ENCODE peak calls at places on chromosomes 7 and 10, in six cellular contexts. C is prostate gland, O is body of pancreas, D is ovary, U is lower lobe of right lung, E is breast epithelium. R is an unnamed sample. For H3K27me3, the result is how much of the 10 kb centered on the place peaks cover.

GRCh38 chr7:36405409-36405803 is 15.7 kb downstream of the ANLN start:
- DNase-seq in C (no peak), O (no peak), D (no peak), U (no peak), E (no peak), R (no peak)

GRCh38 chr7:116544488-116544887 is 19.7 kb downstream of the CAV1 start:
- DNase-seq in C (no peak), O (no peak), D (no peak), U (no peak), E (no peak), R (no peak)

GRCh38 chr7:108525327-108525984 is 479 bp downstream of the PNPLA8 start:
- DNase-seq in C (no peak), O (peak), D (no peak), U (no peak), E (no peak), R (no peak)

GRCh38 chr10:49290131-49290530 is 8.8 kb upstream of the C10orf71 start:
- DNase-seq in C (no peak), O (no peak), D (no peak), U (no peak), E (no peak), R (no peak)

GRCh38 chr7:123324283-123324682 is 124.5 kb upstream of the SLC13A1 start:
- DNase-seq in C (no peak), O (no peak), D (no peak), U (no peak), E (no peak), R (no peak)

GRCh38 chr7:134695321-134695860 is 48.7 kb downstream of the BPGM start:
- DNase-seq in C (no peak), O (no peak), D (peak), U (no peak), E (no peak), R (no peak)

GRCh38 chr7:151431281-151431767 is 8.6 kb downstream of the CRYGN start:
- DNase-seq in C (no peak), O (no peak), D (peak), U (no peak), E (no peak), R (no peak)

GRCh38 chr7:134460000-134460399 is 1.1 kb upstream of the AKR1B1 start:
- DNase-seq in C (no peak), O (no peak), D (no peak), U (no peak), E (no peak), R (no peak)

GRCh38 chr7:10300557-10300956 is 673.1 kb upstream of the PHF14 start:
- DNase-seq in C (no peak), O (peak), D (no peak), U (no peak), E (no peak), R (no peak)

GRCh38 chr7:133290676-133291332 is 37.9 kb downstream of the EXOC4 start:
- DNase-seq in C (no peak), O (no peak), D (no peak), U (no peak), E (no peak), R (no peak)

GRCh38 chr10:60845038-60845437 is 66.8 kb downstream of the CDK1 start:
- DNase-seq in C (no peak), O (no peak), D (no peak), U (no peak), E (no peak), R (no peak)

GRCh38 chr10:11401314-11402222 is 209.9 kb downstream of the USP6NL start:
- DNase-seq in C (no peak), O (no peak), D (no peak), U (no peak), E (no peak), R (no peak)

GRCh38 chr7:137169282-137169698 is 174.2 kb downstream of the PTN start:
- DNase-seq in C (peak), O (peak), D (no peak), U (no peak), E (no peak), R (no peak)

GRCh38 chr7:5607958-5608656 is 173.4 kb downstream of the RNF216 start:
- DNase-seq in C (no peak), O (no peak), D (no peak), U (no peak), E (no peak), R (no peak)

GRCh38 chr7:38318803-38319416 is 45.5 kb upstream of the TARP start:
- DNase-seq in C (peak), O (peak), D (no peak), U (no peak), E (no peak), R (no peak)

GRCh38 chr10:34650156-34650555 is 164.9 kb downstream of the PARD3 start:
- DNase-seq in C (no peak), O (no peak), D (no peak), U (no peak), E (no peak), R (no peak)

GRCh38 chr10:121681171-121681752 is 83.0 kb upstream of the FGFR2 start:
- DNase-seq in C (no peak), O (no peak), D (no peak), U (no peak), E (no peak), R (no peak)
- H3K27ac ChIP-seq in C (peak), O (no peak), D (no peak), U (no peak), E (no peak), R (no peak)

GRCh38 chr10:101029520-101030309 is 1.2 kb downstream of the PDZD7 start:
- DNase-seq in C (no peak), O (no peak), D (no peak), U (no peak), E (no peak), R (no peak)
- TF ChIP-seq CTCF in C (no peak), O (no peak), D (no peak), U (no peak), E (no peak), R (no peak)

DNA sequence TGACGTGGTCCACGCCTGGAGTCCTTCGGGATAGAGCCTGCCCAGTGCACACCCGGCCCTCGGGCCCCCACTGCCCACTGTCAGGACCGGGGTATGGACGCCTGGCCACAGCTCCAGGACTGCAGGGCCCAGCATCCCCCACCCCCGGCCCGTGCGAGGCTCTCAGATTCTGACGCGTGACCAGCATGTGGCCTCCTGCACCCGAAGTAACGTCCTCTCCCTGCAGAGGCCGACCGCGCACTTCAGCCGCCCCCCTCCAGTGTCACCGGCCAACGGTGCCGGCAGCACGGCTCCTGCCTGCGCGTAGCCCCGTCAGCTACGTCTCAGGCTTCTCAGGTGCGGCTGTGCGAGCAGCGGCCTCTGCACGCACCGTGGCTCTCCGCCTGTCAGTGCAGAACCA is 40.2 kb upstream of the ADGRA1 start:
- DNase-seq in C (no peak), O (no peak), D (no peak), U (no peak), E (no peak), R (no peak)
- H3K27me3 ChIP-seq in C (under half), O (under half), D (under half), U (under half), E (under half), R (under half)

GRCh38 chr7:55518836-55519235 is 53.5 kb downstream of the VOPP1 start:
- DNase-seq in C (no peak), O (no peak), D (no peak), U (no peak), E (no peak), R (peak)
- H3K27ac ChIP-seq in C (no peak), O (no peak), D (no peak), U (no peak), E (no peak), R (no peak)

DNA sequence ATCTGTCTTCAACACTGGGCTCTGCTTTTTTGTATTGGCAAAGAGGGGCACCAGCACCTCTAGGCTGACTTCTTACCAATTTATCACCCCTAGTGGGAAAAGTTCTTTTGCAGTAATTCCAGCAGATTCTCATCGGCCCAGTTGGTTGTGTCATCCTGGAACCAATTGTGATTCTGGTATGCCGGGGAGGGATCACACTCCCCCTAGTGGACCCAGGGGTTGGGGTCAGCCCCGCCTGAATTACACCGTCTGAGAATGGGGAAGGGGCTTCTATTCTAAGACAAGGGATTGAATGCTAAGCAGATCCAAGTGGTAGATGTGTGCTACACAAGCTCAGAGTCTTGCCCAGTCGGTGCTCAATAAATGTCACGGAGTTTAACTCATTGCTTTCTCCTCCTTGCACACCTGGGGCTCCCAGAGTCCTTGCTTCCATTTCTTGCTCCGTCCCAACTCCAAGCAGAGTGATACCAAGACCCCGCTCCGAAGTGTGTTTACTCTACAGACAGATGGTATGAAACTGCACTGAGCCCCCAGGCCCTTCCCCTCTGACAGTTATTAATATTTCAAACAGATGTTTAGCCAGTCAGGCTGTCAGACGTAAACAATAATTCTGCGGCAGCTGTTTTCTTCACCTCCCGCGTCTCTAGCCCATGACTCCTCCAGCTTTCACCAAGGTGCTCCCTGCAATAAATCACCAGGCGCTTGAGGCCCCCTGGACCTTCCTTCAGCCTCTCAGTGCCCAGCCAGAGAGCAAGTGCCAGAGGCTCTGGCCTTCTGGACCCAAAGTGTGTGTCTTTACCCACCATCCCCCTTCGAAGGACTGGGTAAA is 71.8 kb downstream of the C10orf105 start:
- DNase-seq in C (no peak), O (no peak), D (no peak), U (no peak), E (no peak), R (no peak)
- TF ChIP-seq CTCF in C (peak), O (no peak), D (no peak), U (peak), E (no peak), R (no peak)

GRCh38 chr7:1297476-1297972 is 64.9 kb downstream of the UNCX start:
- DNase-seq in C (no peak), O (no peak), D (no peak), U (no peak), E (no peak), R (no peak)
- H3K27me3 ChIP-seq in C (under half), O (under half), D (under half), U (half or more), E (under half), R (under half)

DNA sequence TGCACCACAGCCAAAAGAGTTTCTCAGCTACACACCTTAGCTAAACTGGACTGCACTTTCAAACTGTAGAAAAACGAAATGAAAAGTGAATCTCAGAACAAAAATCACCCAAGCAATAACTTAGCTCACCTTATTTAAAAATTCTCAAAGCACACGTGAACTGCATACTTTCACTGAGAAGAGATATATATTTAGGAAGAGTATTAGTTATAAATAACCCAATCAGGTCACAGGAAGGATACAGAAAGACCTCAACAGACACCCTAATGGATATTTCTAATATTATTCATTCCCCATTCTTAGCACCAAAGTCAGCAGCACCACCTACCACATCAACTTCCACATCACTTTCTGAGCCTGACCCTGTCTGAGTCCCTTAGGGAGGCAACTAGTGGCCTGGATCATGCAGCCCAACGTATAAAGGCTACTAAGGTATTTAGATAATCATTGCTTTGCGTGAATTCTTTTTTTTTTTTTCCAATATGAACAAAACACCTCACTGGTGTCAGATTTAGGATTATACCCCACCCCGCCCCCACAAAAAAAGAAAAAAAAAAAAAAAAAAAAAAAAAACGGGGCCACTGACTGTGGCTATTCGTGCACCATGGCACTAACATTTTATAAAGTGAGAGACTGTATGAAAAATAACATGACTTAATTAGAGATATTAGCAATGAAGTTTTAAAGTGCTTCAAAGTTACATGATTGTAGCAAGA is 2.6 kb downstream of the ABI1 start:
- DNase-seq in C (no peak), O (no peak), D (no peak), U (no peak), E (no peak), R (no peak)
- H3K27ac ChIP-seq in C (peak), O (no peak), D (no peak), U (no peak), E (peak), R (no peak)